ENCODE peak calls at places on chromosomes 1 and 21, in six cellular contexts. X is MM.1S, P is GM23248, M is GM23338, J is neural progenitor cell, H is PC-9. D is an unnamed sample.

GRCh38 chr1:35442737-35443136 is 114.5 kb downstream of the KIAA0319L start:
- DNase-seq in X (no peak), P (no peak), M (no peak), J (no peak), H (no peak), D (no peak)

GRCh38 chr1:161739865-161740566 is 9.6 kb upstream of the DUSP12 start:
- DNase-seq in X (no peak), P (no peak), M (no peak), J (no peak), H (no peak), D (no peak)

GRCh38 chr1:154895779-154896178 is 25.7 kb upstream of the KCNN3 start:
- DNase-seq in X (no peak), P (no peak), M (no peak), J (no peak), H (no peak), D (no peak)

GRCh38 chr1:59258412-59259032 is 38.4 kb upstream of the FGGY start:
- DNase-seq in X (no peak), P (peak; percentile 4), M (no peak), J (no peak), H (no peak), D (peak; percentile 23)

GRCh38 chr1:56133517-56134472 is 445.6 kb downstream of the PLPP3 start:
- DNase-seq in X (no peak), P (peak; percentile 14), M (no peak), J (no peak), H (no peak), D (no peak)

GRCh38 chr1:236413688-236414087 is 19.6 kb downstream of the EDARADD start:
- DNase-seq in X (no peak), P (no peak), M (no peak), J (no peak), H (no peak), D (no peak)

GRCh38 chr1:92408825-92409224 is 77.9 kb downstream of the GFI1 start:
- DNase-seq in X (no peak), P (peak; percentile 20), M (no peak), J (no peak), H (no peak), D (peak; percentile 21)

GRCh38 chr1:52323731-52324130 is 42.3 kb downstream of the CC2D1B start:
- DNase-seq in X (no peak), P (no peak), M (no peak), J (no peak), H (no peak), D (no peak)

GRCh38 chr1:161962094-161962887 is 61.4 kb downstream of the OLFML2B start:
- DNase-seq in X (peak; percentile 36), P (peak; percentile 89), M (no peak), J (no peak), H (no peak), D (peak; percentile 81)

GRCh38 chr1:27994060-27994459 is 34.3 kb downstream of the XKR8 start:
- DNase-seq in X (no peak), P (no peak), M (no peak), J (no peak), H (no peak), D (no peak)

GRCh38 chr1:205497351-205497750 is 7.1 kb upstream of the CDK18 start:
- DNase-seq in X (no peak), P (no peak), M (no peak), J (no peak), H (no peak), D (no peak)

GRCh38 chr1:238186887-238187574 is 296.3 kb upstream of the ZP4 start:
- DNase-seq in X (no peak), P (no peak), M (no peak), J (no peak), H (no peak), D (no peak)

GRCh38 chr21:44762221-44763049 is 39.2 kb downstream of the UBE2G2 start:
- DNase-seq in X (no peak), P (no peak), M (no peak), J (no peak), H (no peak), D (no peak)

GRCh38 chr1:45929257-45929687 is 125.9 kb downstream of the MAST2 start:
- DNase-seq in X (no peak), P (peak; percentile 70), M (peak; percentile 50), J (peak; percentile 20), H (peak; percentile 84), D (peak; percentile 87)

GRCh38 chr1:201582261-201582951 is 43.5 kb downstream of the NAV1 start:
- DNase-seq in X (no peak), P (peak; percentile 87), M (no peak), J (no peak), H (no peak), D (no peak)

GRCh38 chr1:203306089-203306969 is 1.0 kb downstream of the BTG2 start:
- DNase-seq in X (peak; percentile 75), P (peak; percentile 70), M (no peak), J (peak; percentile 58), H (peak; percentile 40), D (peak; percentile 65)

GRCh38 chr1:6003568-6004411 is 11.6 kb upstream of the NPHP4 start:
- DNase-seq in X (no peak), P (no peak), M (no peak), J (peak; percentile 85), H (no peak), D (no peak)

GRCh38 chr1:27527857-27528700 is 38.1 kb upstream of the WASF2 start:
- DNase-seq in X (peak; percentile 33), P (peak; percentile 54), M (peak; percentile 81), J (peak; percentile 84), H (peak; percentile 48), D (peak; percentile 83)

GRCh38 chr1:91349524-91349923 is 55.1 kb downstream of the HFM1 start:
- DNase-seq in X (no peak), P (peak; percentile 4), M (no peak), J (no peak), H (no peak), D (no peak)

GRCh38 chr1:189657715-189658114 is 819.9 kb downstream of the BRINP3 start:
- DNase-seq in X (no peak), P (no peak), M (no peak), J (no peak), H (no peak), D (peak; percentile 30)

GRCh38 chr21:32083175-32083574 is 195.7 kb downstream of the MIS18A start:
- DNase-seq in X (no peak), P (no peak), M (no peak), J (no peak), H (no peak), D (no peak)

GRCh38 chr21:30072496-30072895 is 94.1 kb downstream of the CLDN17 start:
- DNase-seq in X (peak; percentile 29), P (peak; percentile 79), M (peak; percentile 85), J (peak; percentile 64), H (no peak), D (peak; percentile 72)

GRCh38 chr1:236868625-236869467 is 73.8 kb downstream of the MTR start:
- DNase-seq in X (peak; percentile 58), P (peak; percentile 70), M (peak; percentile 71), J (peak; percentile 68), H (peak; percentile 49), D (peak; percentile 54)

GRCh38 chr1:54417123-54417522 is 10.9 kb upstream of the SSBP3 start:
- DNase-seq in X (no peak), P (no peak), M (no peak), J (no peak), H (no peak), D (no peak)

GRCh38 chr1:2098301-2098698 is 48.1 kb downstream of the PRKCZ start:
- DNase-seq in X (no peak), P (no peak), M (no peak), J (no peak), H (no peak), D (no peak)

GRCh38 chr1:154911691-154912550 is 24.6 kb downstream of the PMVK start:
- DNase-seq in X (no peak), P (no peak), M (no peak), J (no peak), H (no peak), D (no peak)

GRCh38 chr1:51214615-51215131 is 21.4 kb upstream of the RNF11 start:
- DNase-seq in X (peak; percentile 65), P (peak; percentile 92), M (no peak), J (no peak), H (peak; percentile 74), D (peak; percentile 88)

DNA sequence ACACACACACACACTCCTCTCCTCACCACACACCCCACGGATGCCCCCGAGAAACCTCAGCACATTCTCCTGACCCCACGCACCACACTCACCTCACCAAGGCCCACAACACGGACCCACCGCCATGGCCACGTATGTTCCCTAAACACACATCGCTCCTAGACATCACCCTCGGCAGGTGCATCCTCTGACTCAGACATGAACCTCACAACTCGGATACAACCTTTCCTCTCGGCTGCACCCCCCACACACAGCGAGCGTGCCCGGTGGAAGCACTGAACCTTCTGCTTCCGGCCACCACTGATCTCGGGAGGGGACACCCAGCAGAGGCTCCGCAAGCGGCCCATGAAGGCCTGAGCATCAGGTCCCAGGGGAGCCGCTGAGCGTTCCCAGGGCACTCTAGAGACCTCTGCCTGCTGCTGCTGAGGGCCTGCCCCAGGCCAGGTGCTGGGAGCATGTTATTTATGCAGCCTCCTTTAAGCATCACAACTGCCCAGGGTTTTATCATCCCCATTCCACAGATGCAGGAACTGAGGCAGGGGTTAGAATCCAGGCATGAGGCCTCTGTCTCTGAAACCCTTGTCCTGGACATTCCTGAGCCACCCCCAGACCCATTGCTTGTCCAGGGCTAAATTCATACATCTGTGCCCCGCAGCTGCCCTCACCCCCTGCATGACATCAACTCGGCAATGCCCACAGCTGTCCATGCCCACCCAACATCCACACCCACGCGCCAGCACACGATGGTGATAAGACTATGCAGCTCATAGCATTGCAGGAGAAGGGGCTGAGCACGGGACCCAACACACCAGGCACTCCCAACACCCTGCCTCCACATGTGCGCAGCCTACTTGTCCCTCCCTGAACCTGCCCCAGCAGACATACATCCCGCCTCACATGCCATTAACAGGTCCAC is 27.0 kb downstream of the SDC3 start:
- DNase-seq in X (no peak), P (no peak), M (no peak), J (no peak), H (no peak), D (no peak)
- TF ChIP-seq EZH2 in X (no peak), P (no peak), M (no peak), J (no peak), H (no peak), D (no peak)

GRCh38 chr1:214449371-214449770 is 102.0 kb downstream of the PTPN14 start:
- DNase-seq in X (no peak), P (no peak), M (no peak), J (no peak), H (no peak), D (no peak)
- H3F3A ChIP-seq in X (no peaks in the 10 kb centered on the region), P (peaks cover 84% of the 10 kb centered on the region), M (peaks cover 2% of the 10 kb centered on the region), J (peaks cover 13% of the 10 kb centered on the region), H (peaks cover 43% of the 10 kb centered on the region), D (peaks cover 19% of the 10 kb centered on the region)

GRCh38 chr1:180229483-180230415 is at the start of gene LHX4:
- DNase-seq in X (peak; percentile 64), P (peak; percentile 55), M (peak; percentile 84), J (peak; percentile 84), H (peak; percentile 48), D (peak; percentile 34)
- TF ChIP-seq EZH2 in X (no peak), P (no peak), M (no peak), J (no peak), H (no peak), D (no peak)

DNA sequence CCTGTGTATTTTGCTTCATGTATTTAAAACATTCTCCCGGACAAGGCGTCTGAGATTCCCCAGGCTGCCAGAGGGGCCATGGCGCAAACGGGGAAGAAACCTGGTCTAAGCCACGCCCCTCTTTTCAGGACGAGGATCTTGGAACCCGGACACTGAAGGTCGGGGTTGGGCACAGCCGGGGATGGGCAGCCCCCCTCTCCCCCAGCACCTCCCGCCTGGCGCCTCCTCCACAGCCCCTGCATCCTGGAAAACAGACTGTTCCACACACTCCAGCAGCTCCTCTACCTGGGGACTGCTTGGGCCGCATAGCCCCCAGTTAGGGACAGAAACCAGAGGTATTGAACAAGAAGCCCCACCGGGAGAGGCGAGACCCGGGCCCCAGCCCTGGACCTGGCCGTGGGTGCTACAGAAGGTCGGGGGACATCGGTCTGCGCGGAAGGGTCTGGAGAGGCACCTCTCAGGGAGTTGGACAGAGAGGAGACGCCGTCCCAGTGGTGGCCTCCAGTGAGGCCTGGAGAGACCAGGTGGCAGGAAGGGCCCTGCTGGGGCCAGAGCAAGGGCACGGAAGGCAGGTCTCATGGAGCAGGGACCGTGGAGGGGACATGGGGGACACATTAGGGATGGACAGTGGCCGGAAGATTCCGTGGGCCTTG is 5.4 kb downstream of the TP73 start:
- DNase-seq in X (no peak), P (no peak), M (no peak), J (no peak), H (no peak), D (no peak)
- H3F3A ChIP-seq in X (no peaks in the 10 kb centered on the region), P (no peaks in the 10 kb centered on the region), M (peaks cover 3% of the 10 kb centered on the region), J (peaks cover 7% of the 10 kb centered on the region), H (peaks cover 5% of the 10 kb centered on the region), D (no peaks in the 10 kb centered on the region)

D was measured in PC-3.